ENCODE peak calls at places on chromosomes 1 and 21, in six cellular contexts. H is breast epithelium, D is pancreas, B is astrocyte, L is heart right ventricle, N is A549. J is an unnamed sample.

GRCh38 chr1:26289158-26290059 is 9.5 kb downstream of the SH3BGRL3 start:
- DNase-seq in H (no peak), B (no peak), N (no peak), D (no peak), L (no peak), J (no peak)

GRCh38 chr1:118326960-118327629 is 142.1 kb upstream of the SPAG17 start:
- DNase-seq in N (no peak), H (no peak), D (no peak), B (no peak), L (no peak), J (no peak)

GRCh38 chr1:200982071-200982945 is 41.2 kb downstream of the KIF21B start:
- DNase-seq in D (no peak), N (no peak), L (no peak), B (peak), H (no peak), J (no peak)

GRCh38 chr1:68506386-68506785 is 9.5 kb upstream of the DEPDC1 start:
- DNase-seq in L (no peak), H (no peak), B (no peak), D (no peak), N (no peak), J (no peak)

GRCh38 chr1:180720753-180721152 is 88.9 kb downstream of the XPR1 start:
- DNase-seq in B (no peak), L (no peak), D (no peak), H (no peak), N (no peak), J (no peak)

GRCh38 chr1:12021616-12022015 is 2.3 kb downstream of the MIIP start:
- DNase-seq in D (no peak), N (no peak), H (no peak), B (no peak), L (no peak), J (no peak)

GRCh38 chr1:71044833-71045232 is 2.8 kb downstream of the PTGER3 start:
- DNase-seq in N (no peak), L (no peak), B (no peak), D (no peak), H (no peak), J (no peak)

GRCh38 chr1:145962157-145963102 is 1.9 kb downstream of the ANKRD34A start:
- DNase-seq in B (no peak), D (peak), L (peak), H (no peak), N (no peak), J (peak)

GRCh38 chr1:45001011-45001481 is 10.1 kb downstream of the HECTD3 start:
- DNase-seq in H (peak), D (no peak), B (no peak), L (no peak), N (no peak), J (no peak)

GRCh38 chr1:9784508-9785133 is 39.1 kb downstream of the CLSTN1 start:
- DNase-seq in N (peak), D (no peak), L (peak), B (peak), H (no peak), J (peak)
- TF ChIP-seq CTCF in N (peak), D (peak), L (peak), B (peak), H (peak), J (peak)

GRCh38 chr1:54810144-54810942 is 9.2 kb upstream of the TTC22 start:
- DNase-seq in H (no peak), N (peak), L (peak), B (no peak), D (peak), J (peak)
- H3K27ac ChIP-seq in H (no peak), N (no peak), L (no peak), B (no peak), D (no peak), J (no peak)

GRCh38 chr21:25929859-25930520 is 195.2 kb downstream of the GABPA start:
- DNase-seq in B (peak), L (no peak), N (no peak), D (no peak), H (no peak), J (no peak)
- TF ChIP-seq CTCF in B (peak), L (no peak), N (no peak), D (no peak), H (no peak), J (no peak)

GRCh38 chr1:206658981-206659273 is 23.6 kb downstream of the DYRK3 start:
- DNase-seq in L (no peak), D (peak), N (no peak), B (no peak), H (no peak), J (no peak)
- H3K27ac ChIP-seq in L (peak), D (peak), N (no peak), B (no peak), H (peak), J (no peak)

J was measured in prostate gland.